ENCODE peak calls at places on chromosomes 11 and 22, in nine cellular contexts. H is heart left ventricle; M is transverse colon; O is psoas muscle; D is colonic mucosa; P is aorta; Q is neuronal stem cell; A is pancreas; S is CD4-positive, CD25-positive, alpha-beta regulatory T cell. G is an unnamed sample. For H3K4me1, the result is how much of the 10 kb centered on the place peaks cover.

GRCh38 chr11:3010004-3010403 is 17.9 kb upstream of the NAP1L4 start:
- DNase-seq in S (peak), O (no peak), H (no peak), Q (no peak), D (no peak), A (no peak), M (no peak), P (no peak), G (no peak)

GRCh38 chr11:111225871-111226270 is 19.7 kb upstream of the POU2AF2 start:
- DNase-seq in A (no peak), P (no peak), H (no peak), Q (no peak), S (no peak), M (no peak), O (no peak), D (no peak), G (no peak)

GRCh38 chr11:123357990-123358827 is 71.9 kb upstream of the GRAMD1B start:
- DNase-seq in O (no peak), D (no peak), P (no peak), A (no peak), S (peak), H (peak), M (peak), Q (peak), G (peak)

GRCh38 chr11:68270334-68271022 is 1.3 kb downstream of the C11orf24 start:
- DNase-seq in O (no peak), Q (no peak), D (peak), P (no peak), A (no peak), H (no peak), M (peak), S (no peak), G (no peak)

GRCh38 chr11:19607656-19608360 is 104.8 kb upstream of the NAV2 start:
- DNase-seq in O (no peak), S (no peak), A (no peak), P (no peak), M (no peak), D (no peak), Q (no peak), H (no peak), G (no peak)

GRCh38 chr22:46661221-46661851 is 41.1 kb downstream of the GRAMD4 start:
- DNase-seq in A (no peak), Q (no peak), D (peak), P (no peak), S (peak), O (no peak), H (peak), M (no peak), G (peak)

GRCh38 chr11:113674397-113674685 is 31.8 kb downstream of the TMPRSS5 start:
- DNase-seq in S (no peak), H (no peak), A (no peak), M (no peak), Q (no peak), D (no peak), O (no peak), P (no peak), G (no peak)

GRCh38 chr11:3161720-3162409 is 3.2 kb downstream of the OSBPL5 start:
- DNase-seq in P (peak), M (peak), H (peak), A (no peak), S (no peak), Q (no peak), D (no peak), O (no peak), G (peak)

GRCh38 chr11:84103096-84103495 is 816.9 kb upstream of the CCDC90B start:
- DNase-seq in A (no peak), P (no peak), M (no peak), Q (peak), H (no peak), O (no peak), D (no peak), S (no peak), G (no peak)

GRCh38 chr11:118277312-118277711 is 13.2 kb upstream of the MPZL2 start:
- DNase-seq in P (no peak), M (no peak), D (no peak), O (no peak), Q (no peak), H (no peak), S (peak), A (no peak), G (no peak)

GRCh38 chr22:25365491-25366261 is 146.2 kb downstream of the CRYBB2 start:
- DNase-seq in H (peak), S (no peak), P (peak), D (no peak), A (no peak), M (no peak), O (no peak), Q (no peak), G (peak)

GRCh38 chr22:49751968-49752597 is 75.6 kb downstream of the BRD1 start:
- DNase-seq in O (no peak), H (no peak), M (no peak), P (peak), Q (no peak), S (no peak), A (no peak), D (no peak), G (no peak)

GRCh38 chr11:34395916-34396555 is 38.2 kb upstream of the ABTB2 start:
- DNase-seq in D (no peak), H (no peak), A (no peak), S (no peak), Q (no peak), P (no peak), O (no peak), M (no peak), G (no peak)

GRCh38 chr11:133835258-133836075 is 9.8 kb downstream of the SPATA19 start:
- DNase-seq in A (no peak), S (peak), H (peak), M (no peak), P (no peak), Q (peak), D (no peak), O (no peak), G (no peak)

GRCh38 chr11:62555464-62556092 is 9.0 kb upstream of the AHNAK start:
- DNase-seq in M (peak), S (peak), O (no peak), A (no peak), Q (no peak), H (no peak), P (peak), D (no peak), G (no peak)

GRCh38 chr11:59962103-59962474 is 1.7 kb upstream of the OOSP4A start:
- DNase-seq in Q (no peak), H (no peak), M (peak), S (no peak), A (no peak), O (no peak), P (no peak), D (peak), G (no peak)

GRCh38 chr22:20428496-20429253 is 8.9 kb downstream of the SCARF2 start:
- DNase-seq in D (no peak), O (no peak), Q (no peak), H (no peak), P (peak), A (no peak), M (no peak), S (no peak), G (no peak)

GRCh38 chr22:20427945-20428417 is 9.6 kb downstream of the SCARF2 start:
- DNase-seq in Q (no peak), M (no peak), O (no peak), A (no peak), D (no peak), S (no peak), H (no peak), P (peak), G (peak)

GRCh38 chr22:20430101-20430640 is 7.5 kb downstream of the SCARF2 start:
- DNase-seq in O (no peak), H (no peak), D (no peak), M (no peak), P (no peak), S (peak), A (no peak), Q (no peak), G (no peak)

GRCh38 chr22:20430641-20431519 is 6.7 kb downstream of the SCARF2 start:
- DNase-seq in S (peak), D (peak), Q (peak), O (no peak), M (peak), H (no peak), A (peak), P (peak), G (peak)

GRCh38 chr22:20429254-20430100 is 8.1 kb downstream of the SCARF2 start:
- DNase-seq in O (no peak), D (peak), P (peak), S (peak), M (peak), H (no peak), A (peak), Q (peak), G (peak)
- H3K4me3 ChIP-seq in O (peak), D (peak), P (no peak), S (peak), M (peak), H (peak), A (peak), Q (no peak), G (no peak)

DNA sequence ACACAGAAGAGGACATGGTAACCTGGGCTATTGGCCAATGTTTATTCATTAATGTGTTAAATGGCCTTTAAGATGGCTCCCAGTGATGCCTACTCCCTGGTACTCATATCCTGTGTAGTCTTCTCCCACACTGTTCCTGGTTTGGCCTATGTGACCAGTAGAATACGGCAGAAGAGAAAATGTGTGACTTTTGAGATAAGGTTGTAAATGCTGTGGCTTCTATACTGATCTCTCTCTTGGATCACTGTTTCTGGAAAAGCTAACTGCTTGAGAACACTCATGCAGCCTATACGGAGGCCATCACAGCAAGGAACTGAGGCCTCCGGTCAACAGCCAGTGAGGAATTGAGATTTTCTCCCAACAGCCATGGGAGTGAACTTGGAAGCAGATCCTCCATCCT is 24.1 kb downstream of the MAML2 start:
- DNase-seq in S (no peak), P (no peak), A (no peak), M (no peak), D (no peak), O (no peak), H (no peak), Q (no peak), G (no peak)
- H3K27ac ChIP-seq in S (no peak), P (no peak), A (no peak), M (no peak), D (no peak), O (no peak), H (no peak), Q (no peak), G (no peak)

DNA sequence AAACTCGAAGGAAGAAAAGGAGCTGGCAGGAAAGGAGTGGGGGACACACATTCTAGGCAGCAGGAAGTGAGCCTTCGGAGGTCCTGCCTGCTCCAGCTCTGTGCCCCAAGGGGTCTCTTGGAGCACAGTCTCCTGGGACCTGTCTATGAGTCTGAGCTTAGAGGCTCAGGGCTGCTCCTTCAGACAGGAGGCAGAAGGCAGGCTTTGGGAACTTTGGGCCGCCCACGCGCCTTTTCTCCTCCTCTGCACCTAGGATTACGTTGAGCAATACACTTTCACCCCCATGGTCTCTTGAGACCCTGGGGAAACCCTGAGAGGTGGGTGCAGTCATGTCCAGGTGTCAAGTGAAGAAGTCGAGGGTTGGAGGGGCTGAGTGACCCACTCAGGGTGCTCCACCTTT is 965 bp downstream of the TCN2 start:
- DNase-seq in A (no peak), P (no peak), D (no peak), H (no peak), Q (no peak), S (no peak), M (no peak), O (no peak), G (no peak)
- H3K4me1 ChIP-seq in A (under half), P (under half), D (under half), H (under half), Q (under half), S (under half), M (half or more), O (under half), G (under half)

DNA sequence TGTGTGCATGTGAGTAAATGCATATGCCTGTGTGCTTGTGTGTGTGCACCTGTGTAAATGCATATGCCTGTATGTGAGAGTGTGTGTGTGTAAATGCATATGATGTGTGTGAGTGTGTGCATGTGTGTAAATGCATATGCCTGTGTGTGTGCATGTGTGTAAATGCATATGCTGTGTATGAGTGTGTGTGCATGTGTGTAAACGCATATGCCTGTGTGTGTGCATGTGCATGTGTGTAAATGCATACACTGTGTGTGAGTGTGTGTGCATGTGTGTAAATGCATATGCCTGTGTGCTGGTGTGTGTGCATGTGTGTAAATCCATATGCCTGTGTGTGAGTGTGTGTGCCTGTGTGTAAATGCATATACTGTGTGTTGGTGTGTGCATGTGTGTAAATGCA is 37.8 kb downstream of the GGTLC2 start:
- DNase-seq in A (no peak), H (no peak), S (no peak), M (no peak), O (no peak), D (no peak), Q (no peak), P (no peak), G (no peak)
- H3K4me3 ChIP-seq in A (no peak), H (no peak), S (no peak), M (no peak), O (no peak), D (no peak), Q (no peak), P (no peak), G (no peak)

GRCh38 chr22:24304067-24304675 is 33.5 kb downstream of the SPECC1L start:
- DNase-seq in P (no peak), D (no peak), S (peak), O (no peak), M (no peak), Q (no peak), A (no peak), H (no peak), G (no peak)
- H3K27ac ChIP-seq in P (no peak), D (peak), S (no peak), O (peak), M (peak), Q (no peak), A (peak), H (peak), G (no peak)

DNA sequence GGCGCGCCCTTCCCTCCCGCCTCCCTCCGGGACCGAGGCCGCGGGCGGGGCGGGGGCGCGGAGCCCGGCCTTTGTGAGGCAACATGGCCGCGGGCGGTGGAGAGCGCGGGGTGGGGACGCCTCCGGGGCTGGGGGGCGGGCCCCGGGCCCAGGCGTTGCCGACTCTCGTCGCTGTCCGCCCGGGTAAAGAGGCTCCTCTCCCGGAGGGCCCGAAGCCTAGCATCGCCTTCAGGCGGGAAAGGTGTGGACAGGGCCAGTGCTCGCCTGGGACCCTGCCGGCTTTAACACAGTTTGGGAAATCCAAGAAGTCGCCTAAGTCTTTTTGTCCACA is 369 bp downstream of the DGCR8 start:
- DNase-seq in O (peak), A (peak), S (peak), M (peak), P (peak), H (peak), Q (peak), D (peak), G (peak)
- H3K4me1 ChIP-seq in O (under half), A (under half), S (under half), M (under half), P (under half), H (under half), Q (under half), D (under half), G (under half)

GRCh38 chr11:79472736-79473536 is 32.1 kb upstream of the TENM4 start:
- DNase-seq in P (no peak), M (no peak), Q (no peak), A (no peak), O (no peak), S (no peak), H (no peak), D (no peak), G (no peak)
- H3K4me3 ChIP-seq in P (no peak), M (no peak), Q (peak), A (no peak), O (no peak), S (no peak), H (no peak), D (no peak), G (no peak)

G was measured in right cardiac atrium.